ENCODE peak calls at places on chromosomes 4 and X, in four cellular contexts. A is NCI-H1092; D is RPMI7951; J is CD8-positive, alpha-beta memory T cell. U is an unnamed sample.

GRCh38 chr4:112517067-112517588 is 1.1 kb upstream of the NEUROG2 start:
- DNase-seq in J (no peak), A (no peak), D (no peak), U (peak)

GRCh38 chrX:97057349-97057909 is 173.7 kb downstream of the RPA4 start:
- DNase-seq in A (peak), J (no peak), D (no peak), U (no peak)

GRCh38 chr4:8297141-8297601 is 27.6 kb downstream of the HTRA3 start:
- DNase-seq in A (no peak), D (no peak), J (no peak), U (no peak)

GRCh38 chrX:58051346-58051745 is 141.1 kb upstream of the ZXDA start:
- DNase-seq in D (no peak), A (no peak), J (no peak), U (no peak)

GRCh38 chr4:168124008-168124641 is 31.8 kb downstream of the ANXA10 start:
- DNase-seq in J (no peak), A (no peak), D (no peak), U (no peak)

GRCh38 chrX:79036152-79036551 is 91.0 kb downstream of the P2RY10 start:
- DNase-seq in J (no peak), A (no peak), D (no peak), U (no peak)

GRCh38 chr4:53963336-53963735 is 101.1 kb downstream of the CHIC2 start:
- DNase-seq in J (no peak), A (no peak), D (no peak), U (no peak)

GRCh38 chr4:10951306-10951705 is 266.7 kb upstream of the CLNK start:
- DNase-seq in A (no peak), J (no peak), D (no peak), U (no peak)

GRCh38 chr4:144710526-144710912 is 64.6 kb downstream of the HHIP start:
- DNase-seq in D (peak), J (no peak), A (no peak), U (no peak)

GRCh38 chrX:20952180-20952579 is 422.0 kb upstream of the CNKSR2 start:
- DNase-seq in A (no peak), D (no peak), J (no peak), U (no peak)

GRCh38 chrX:120477453-120477852 is 8.4 kb upstream of the LAMP2 start:
- DNase-seq in A (no peak), D (no peak), J (no peak), U (no peak)

GRCh38 chr4:52001616-52002015 is 18.5 kb downstream of the LRRC66 start:
- DNase-seq in A (no peak), D (no peak), J (no peak), U (no peak)

GRCh38 chr4:53592128-53592527 is 842 bp upstream of the LNX1 start:
- DNase-seq in J (no peak), D (no peak), A (no peak), U (no peak)

GRCh38 chr4:140633154-140633553 is 64.4 kb upstream of the UCP1 start:
- DNase-seq in D (no peak), J (no peak), A (no peak), U (no peak)

GRCh38 chrX:49184294-49185061 is 1.7 kb downstream of the PRICKLE3 start:
- DNase-seq in D (peak), J (peak), A (peak), U (peak)

GRCh38 chrX:109475174-109475891 is 6.6 kb downstream of the GUCY2F start:
- DNase-seq in A (no peak), J (no peak), D (peak), U (peak)

GRCh38 chrX:41033299-41033698 is 51.9 kb upstream of the USP9X start:
- DNase-seq in D (peak), J (no peak), A (no peak), U (peak)

GRCh38 chr4:149234798-149235197 is 580.8 kb downstream of the IQCM start:
- DNase-seq in J (no peak), A (no peak), D (no peak), U (no peak)

U was measured in KBM-7.